ENCODE peak calls at places on chromosomes 3 and 15, in six cellular contexts. L is activated CD8-positive, alpha-beta memory T cell treated with anti-CD3 and anti-CD28 coated beads, Interleukin-2, amount 50 U/mL, for 4 hours; H is body of pancreas; Z is NCI-H1436 treated with DMSO at 0.1 percent for 48 hours; O is left lobe of liver; W is IMR-90. N is an unnamed sample.

GRCh38 chr3:81743096-81744025 is 18.1 kb downstream of the GBE1 start:
- DNase-seq in H (peak; percentile 58), Z (no peak), O (no peak), W (peak; percentile 98), L (no peak), N (no peak)

GRCh38 chr15:40763801-40764765 is at the start of gene GCHFR:
- DNase-seq in L (peak; percentile 62), O (peak; percentile 93), Z (no peak), H (peak; percentile 85), W (peak; percentile 47), N (peak; percentile 94)

GRCh38 chr3:151259664-151260063 is 18.7 kb downstream of the P2RY14 start:
- DNase-seq in L (no peak), O (no peak), Z (no peak), H (no peak), W (peak; percentile 64), N (no peak)

GRCh38 chr15:78509726-78510312 is 2.4 kb downstream of the HYKK start:
- DNase-seq in W (no peak), H (no peak), Z (no peak), O (no peak), L (no peak), N (no peak)

GRCh38 chr15:36899696-36900095 is 200.7 kb downstream of the MEIS2 start:
- DNase-seq in L (no peak), Z (no peak), O (no peak), W (no peak), H (no peak), N (no peak)

GRCh38 chr3:71724584-71725278 is 471 bp downstream of the EIF4E3 start:
- DNase-seq in O (peak; percentile 63), Z (no peak), W (no peak), H (peak; percentile 56), L (peak; percentile 41), N (no peak)

GRCh38 chr15:48695088-48695834 is 49.8 kb upstream of the FBN1 start:
- DNase-seq in L (no peak), O (no peak), H (no peak), Z (no peak), W (peak; percentile 94), N (no peak)

GRCh38 chr3:127791221-127791913 is 30.9 kb downstream of the MGLL start:
- DNase-seq in H (no peak), L (no peak), W (peak; percentile 90), Z (no peak), O (no peak), N (peak; percentile 52)

GRCh38 chr15:69735126-69735525 is 282.5 kb downstream of the RPLP1 start:
- DNase-seq in H (peak; percentile 36), L (no peak), Z (no peak), O (no peak), W (no peak), N (no peak)

GRCh38 chr3:184237772-184238171 is 8.4 kb downstream of the VWA5B2 start:
- DNase-seq in H (no peak), Z (no peak), O (no peak), L (no peak), W (no peak), N (no peak)

GRCh38 chr15:67072442-67072841 is 7.0 kb downstream of the SMAD3 start:
- DNase-seq in H (no peak), W (peak; percentile 33), Z (no peak), L (no peak), O (no peak), N (no peak)

GRCh38 chr3:134934933-134935332 is 139.9 kb downstream of the EPHB1 start:
- DNase-seq in Z (no peak), W (no peak), O (no peak), H (no peak), L (no peak), N (no peak)

GRCh38 chr15:66588537-66588936 is 22.7 kb upstream of the LCTL start:
- DNase-seq in L (no peak), O (no peak), W (no peak), H (no peak), Z (no peak), N (no peak)

GRCh38 chr15:99000001-99000590 is 7.5 kb downstream of the PGPEP1L start:
- DNase-seq in W (no peak), O (no peak), Z (no peak), H (no peak), L (no peak), N (peak; percentile 69)

GRCh38 chr3:25587526-25587925 is 77.2 kb downstream of the TOP2B start:
- DNase-seq in O (no peak), H (no peak), Z (no peak), L (no peak), W (no peak), N (no peak)

GRCh38 chr3:8845641-8846040 is 76.2 kb upstream of the OXTR start:
- DNase-seq in L (no peak), H (no peak), Z (no peak), O (no peak), W (peak; percentile 72), N (no peak)

GRCh38 chr3:186588619-186589018 is 18.1 kb downstream of the DNAJB11 start:
- DNase-seq in O (no peak), Z (no peak), W (no peak), H (no peak), L (no peak), N (no peak)

GRCh38 chr15:55993804-55994539 is 560 bp upstream of the NEDD4 start:
- DNase-seq in H (no peak), L (no peak), Z (no peak), W (peak; percentile 68), O (no peak), N (no peak)

GRCh38 chr15:98776607-98777281 is 128.4 kb downstream of the IGF1R start:
- DNase-seq in W (peak; percentile 50), Z (no peak), H (peak; percentile 74), L (no peak), O (no peak), N (peak; percentile 79)

GRCh38 chr3:69009559-69010410 is 3.7 kb downstream of the EOGT start:
- DNase-seq in L (no peak), H (no peak), O (no peak), Z (no peak), W (peak; percentile 92), N (no peak)

GRCh38 chr15:40276927-40277326 is 5.9 kb downstream of the ANKRD63 start:
- DNase-seq in O (no peak), H (no peak), L (no peak), W (no peak), Z (no peak), N (no peak)

GRCh38 chr3:8757551-8758518 is 11.6 kb downstream of the OXTR start:
- DNase-seq in H (no peak), Z (no peak), W (peak; percentile 48), O (no peak), L (no peak), N (no peak)

GRCh38 chr15:93088200-93088980 is 621 bp downstream of the RGMA start:
- DNase-seq in W (no peak), L (no peak), O (no peak), H (peak; percentile 31), Z (no peak), N (no peak)

GRCh38 chr15:25850154-25851111 is 12.7 kb downstream of the ATP10A start:
- DNase-seq in O (no peak), L (peak; percentile 76), H (peak; percentile 40), Z (no peak), W (peak; percentile 70), N (no peak)